ENCODE peak calls at places on chromosomes 11 and 22, in five cellular contexts. One of them, this sample, is unnamed.

GRCh38 chr11:17188675-17189074 is 19.1 kb downstream of the PIK3C2A start:
- DNase-seq in H9: peak
- DNase-seq in CD4-positive, alpha-beta T cell: no peak
- DNase-seq in Calu3: no peak
- DNase-seq in adipocyte: no peak
- DNase-seq in this sample: no peak

GRCh38 chr22:50148166-50148500 is 22.4 kb upstream of the PANX2 start:
- DNase-seq in H9: no peak
- DNase-seq in CD4-positive, alpha-beta T cell: no peak
- DNase-seq in Calu3: no peak
- DNase-seq in adipocyte: no peak
- DNase-seq in this sample: no peak

GRCh38 chr11:73661035-73661628 is 14.8 kb downstream of the PLEKHB1 start:
- DNase-seq in H9: peak
- DNase-seq in CD4-positive, alpha-beta T cell: peak
- DNase-seq in Calu3: peak
- DNase-seq in adipocyte: peak
- DNase-seq in this sample: peak

GRCh38 chr22:49767355-49768062 is 60.2 kb downstream of the BRD1 start:
- DNase-seq in H9: peak
- DNase-seq in CD4-positive, alpha-beta T cell: peak
- DNase-seq in Calu3: peak
- DNase-seq in adipocyte: peak
- DNase-seq in this sample: peak

GRCh38 chr11:4983851-4984250 is 10.8 kb upstream of the OR51L1 start:
- DNase-seq in H9: no peak
- DNase-seq in CD4-positive, alpha-beta T cell: no peak
- DNase-seq in Calu3: peak
- DNase-seq in adipocyte: no peak
- DNase-seq in this sample: no peak

GRCh38 chr22:29693151-29693550 is 26.7 kb upstream of the CABP7 start:
- DNase-seq in H9: no peak
- DNase-seq in CD4-positive, alpha-beta T cell: no peak
- DNase-seq in Calu3: no peak
- DNase-seq in adipocyte: no peak
- DNase-seq in this sample: no peak

GRCh38 chr22:48072777-48073176 is 1310.3 kb downstream of the TBC1D22A start:
- DNase-seq in H9: peak
- DNase-seq in CD4-positive, alpha-beta T cell: no peak
- DNase-seq in Calu3: no peak
- DNase-seq in adipocyte: no peak
- DNase-seq in this sample: no peak

GRCh38 chr22:23688121-23688520 is 2.7 kb upstream of the RGL4 start:
- DNase-seq in H9: no peak
- DNase-seq in CD4-positive, alpha-beta T cell: no peak
- DNase-seq in Calu3: no peak
- DNase-seq in adipocyte: no peak
- DNase-seq in this sample: no peak

GRCh38 chr11:6542727-6543126 is 45.6 kb downstream of the DNHD1 start:
- DNase-seq in H9: no peak
- DNase-seq in CD4-positive, alpha-beta T cell: no peak
- DNase-seq in Calu3: no peak
- DNase-seq in adipocyte: no peak
- DNase-seq in this sample: no peak

GRCh38 chr11:68541983-68542382 is 81.4 kb downstream of the PPP6R3 start:
- DNase-seq in H9: no peak
- DNase-seq in CD4-positive, alpha-beta T cell: no peak
- DNase-seq in Calu3: no peak
- DNase-seq in adipocyte: no peak
- DNase-seq in this sample: no peak

GRCh38 chr11:12270215-12270797 is 107.1 kb upstream of the PARVA start:
- DNase-seq in H9: no peak
- DNase-seq in CD4-positive, alpha-beta T cell: no peak
- DNase-seq in Calu3: no peak
- DNase-seq in adipocyte: no peak
- DNase-seq in this sample: no peak

GRCh38 chr11:33040127-33040861 is 922 bp downstream of the TCP11L1 start:
- DNase-seq in H9: no peak
- DNase-seq in CD4-positive, alpha-beta T cell: no peak
- DNase-seq in Calu3: no peak
- DNase-seq in adipocyte: peak
- DNase-seq in this sample: peak

GRCh38 chr22:42360348-42360747 is 71.9 kb downstream of the NFAM1 start:
- DNase-seq in H9: no peak
- DNase-seq in CD4-positive, alpha-beta T cell: no peak
- DNase-seq in Calu3: no peak
- DNase-seq in adipocyte: no peak
- DNase-seq in this sample: no peak

This sample was measured in T-helper 2 cell treated with Interferon-gamma antibody and Interleukin-4, amounts not matched to agents 5 μg/mL and 100 μg/mL, for 36 hours.